ENCODE peak calls at places on chromosomes 6 and 20, in four cellular contexts. One of them, this sample, is unnamed. For H3K9me3 and H3K4me1, the result is how much of the 10 kb centered on the place peaks cover.

GRCh38 chr6:15997751-15998388 is 131.0 kb upstream of the MYLIP start:
- DNase-seq in Peyer's patch: no peak
- DNase-seq in K562: peak
- DNase-seq in psoas muscle: no peak
- DNase-seq in this sample: no peak

GRCh38 chr6:8219352-8219943 is 117.1 kb upstream of the EEF1E1 start:
- DNase-seq in Peyer's patch: no peak
- DNase-seq in K562: peak
- DNase-seq in psoas muscle: no peak
- DNase-seq in this sample: peak

GRCh38 chr6:49805246-49805645 is 18.2 kb upstream of the PGK2 start:
- DNase-seq in Peyer's patch: no peak
- DNase-seq in K562: no peak
- DNase-seq in psoas muscle: no peak
- DNase-seq in this sample: no peak

GRCh38 chr6:80460396-80460912 is 354.0 kb downstream of the BCKDHB start:
- DNase-seq in Peyer's patch: no peak
- DNase-seq in K562: no peak
- DNase-seq in psoas muscle: no peak
- DNase-seq in this sample: no peak

GRCh38 chr20:1827974-1828785 is 67.0 kb upstream of the SIRPA start:
- DNase-seq in Peyer's patch: no peak
- DNase-seq in K562: no peak
- DNase-seq in psoas muscle: no peak
- DNase-seq in this sample: no peak

GRCh38 chr20:25118529-25118928 is 36.6 kb upstream of the VSX1 start:
- DNase-seq in Peyer's patch: no peak
- DNase-seq in K562: no peak
- DNase-seq in psoas muscle: no peak
- DNase-seq in this sample: no peak

GRCh38 chr6:67952121-67952520 is 683.0 kb upstream of the ADGRB3 start:
- DNase-seq in Peyer's patch: no peak
- DNase-seq in K562: no peak
- DNase-seq in psoas muscle: no peak
- DNase-seq in this sample: no peak

GRCh38 chr6:53152576-53152975 is 3.9 kb upstream of the GCM1 start:
- DNase-seq in Peyer's patch: no peak
- DNase-seq in K562: no peak
- DNase-seq in psoas muscle: no peak
- DNase-seq in this sample: no peak

GRCh38 chr20:57473246-57474042 is 51.5 kb downstream of the CTCFL start:
- DNase-seq in Peyer's patch: peak
- DNase-seq in K562: no peak
- DNase-seq in psoas muscle: no peak
- DNase-seq in this sample: peak

GRCh38 chr20:48698507-48699267 is 129.1 kb downstream of the PREX1 start:
- DNase-seq in Peyer's patch: no peak
- DNase-seq in K562: peak
- DNase-seq in psoas muscle: no peak
- DNase-seq in this sample: no peak

GRCh38 chr6:90286884-90287488 is 9.7 kb downstream of the BACH2 start:
- DNase-seq in Peyer's patch: peak
- DNase-seq in K562: peak
- DNase-seq in psoas muscle: no peak
- DNase-seq in this sample: peak

GRCh38 chr6:16514249-16514648 is 247.0 kb downstream of the ATXN1 start:
- DNase-seq in Peyer's patch: no peak
- DNase-seq in K562: peak
- DNase-seq in psoas muscle: no peak
- DNase-seq in this sample: peak

GRCh38 chr20:35307666-35308653 is 15.7 kb upstream of the FAM83C start:
- DNase-seq in Peyer's patch: no peak
- DNase-seq in K562: no peak
- DNase-seq in psoas muscle: peak
- DNase-seq in this sample: no peak

GRCh38 chr6:31636698-31637596 is 15.5 kb downstream of the BAG6 start:
- DNase-seq in Peyer's patch: no peak
- DNase-seq in K562: no peak
- DNase-seq in psoas muscle: no peak
- DNase-seq in this sample: no peak

GRCh38 chr6:157822221-157823000 is 635 bp upstream of the SNX9 start:
- DNase-seq in Peyer's patch: peak
- DNase-seq in K562: peak
- DNase-seq in psoas muscle: peak
- DNase-seq in this sample: no peak

GRCh38 chr20:48758206-48758820 is 69.5 kb downstream of the PREX1 start:
- DNase-seq in Peyer's patch: peak
- DNase-seq in K562: no peak
- DNase-seq in psoas muscle: no peak
- DNase-seq in this sample: no peak

GRCh38 chr6:13538084-13538483 is 36.3 kb upstream of the SIRT5 start:
- DNase-seq in Peyer's patch: no peak
- DNase-seq in K562: peak
- DNase-seq in psoas muscle: no peak
- DNase-seq in this sample: no peak

GRCh38 chr6:53628354-53629119 is 37.0 kb downstream of the KLHL31 start:
- DNase-seq in Peyer's patch: no peak
- DNase-seq in K562: no peak
- DNase-seq in psoas muscle: no peak
- DNase-seq in this sample: no peak

GRCh38 chr6:16765235-16765634 is 4.0 kb upstream of the ATXN1 start:
- DNase-seq in Peyer's patch: no peak
- DNase-seq in K562: no peak
- DNase-seq in psoas muscle: no peak
- DNase-seq in this sample: no peak

GRCh38 chr6:4813055-4813454 is 36.9 kb downstream of the CDYL start:
- DNase-seq in Peyer's patch: no peak
- DNase-seq in K562: no peak
- DNase-seq in psoas muscle: no peak
- DNase-seq in this sample: no peak
- H3K9me3 ChIP-seq in Peyer's patch: under half
- H3K9me3 ChIP-seq in K562: under half
- H3K9me3 ChIP-seq in psoas muscle: under half
- H3K9me3 ChIP-seq in this sample: under half

DNA sequence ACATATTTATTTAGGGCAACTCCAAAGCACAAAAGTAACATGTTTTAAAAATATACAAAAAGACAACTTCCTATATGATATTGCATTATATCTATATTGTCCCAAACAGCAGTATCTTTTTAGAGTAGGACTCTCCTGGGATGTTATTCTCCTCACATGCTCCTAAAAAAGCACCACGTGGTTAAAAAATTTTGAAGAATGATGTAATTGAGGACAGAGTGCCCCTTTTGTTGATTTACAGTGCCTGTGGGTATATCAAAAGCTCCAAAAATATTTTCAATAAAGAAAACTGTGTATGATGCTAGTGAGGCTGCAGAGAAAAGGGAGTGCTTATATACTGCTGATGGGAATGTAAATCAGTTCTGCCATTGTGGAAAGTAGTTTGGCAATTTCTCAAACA is 130.3 kb upstream of the HDAC2 start:
- DNase-seq in Peyer's patch: no peak
- DNase-seq in K562: no peak
- DNase-seq in psoas muscle: no peak
- DNase-seq in this sample: no peak
- H3K4me1 ChIP-seq in Peyer's patch: under half
- H3K4me1 ChIP-seq in K562: under half
- H3K4me1 ChIP-seq in psoas muscle: under half
- H3K4me1 ChIP-seq in this sample: under half

GRCh38 chr6:168577496-168577895 is 136.5 kb downstream of the SMOC2 start:
- DNase-seq in Peyer's patch: no peak
- DNase-seq in K562: no peak
- DNase-seq in psoas muscle: no peak
- DNase-seq in this sample: no peak

GRCh38 chr6:168575346-168576098 is 134.5 kb downstream of the SMOC2 start:
- DNase-seq in Peyer's patch: no peak
- DNase-seq in K562: no peak
- DNase-seq in psoas muscle: no peak
- DNase-seq in this sample: no peak

GRCh38 chr6:168578036-168578435 is 137.1 kb downstream of the SMOC2 start:
- DNase-seq in Peyer's patch: no peak
- DNase-seq in K562: no peak
- DNase-seq in psoas muscle: no peak
- DNase-seq in this sample: no peak

GRCh38 chr6:168574699-168575195 is 133.8 kb downstream of the SMOC2 start:
- DNase-seq in Peyer's patch: no peak
- DNase-seq in K562: no peak
- DNase-seq in psoas muscle: no peak
- DNase-seq in this sample: no peak

GRCh38 chr6:168576388-168576787 is 135.4 kb downstream of the SMOC2 start:
- DNase-seq in Peyer's patch: no peak
- DNase-seq in K562: no peak
- DNase-seq in psoas muscle: no peak
- DNase-seq in this sample: no peak
- H3K9me3 ChIP-seq in Peyer's patch: under half
- H3K9me3 ChIP-seq in K562: under half
- H3K9me3 ChIP-seq in psoas muscle: under half
- H3K9me3 ChIP-seq in this sample: under half

GRCh38 chr6:42047790-42048405 is 2.4 kb upstream of the TAF8 start:
- DNase-seq in Peyer's patch: no peak
- DNase-seq in K562: no peak
- DNase-seq in psoas muscle: no peak
- DNase-seq in this sample: no peak
- H3K4me1 ChIP-seq in Peyer's patch: half or more
- H3K4me1 ChIP-seq in K562: half or more
- H3K4me1 ChIP-seq in psoas muscle: under half
- H3K4me1 ChIP-seq in this sample: under half

This sample was measured in HAP-1.